ENCODE peak calls at places on chromosomes 11 and 22, in seven cellular contexts. M is HepG2, C is HCT116, A is GM12878, F is K562, G is H1, K is SK-N-SH. Z is an unnamed sample.

GRCh38 chr11:44305643-44306468 is 4.1 kb downstream of the ALX4 start:
- DNase-seq in M (no peak), C (no peak), A (no peak), F (no peak), G (no peak), K (peak), Z (no peak)

GRCh38 chr11:3104051-3104714 is 47.0 kb upstream of the CARS1 start:
- DNase-seq in M (no peak), C (no peak), A (no peak), F (no peak), G (no peak), K (peak), Z (no peak)

GRCh38 chr11:69008774-69009440 is 4.1 kb downstream of the MRGPRF start:
- DNase-seq in M (peak), C (peak), A (no peak), F (peak), G (peak), K (peak), Z (no peak)

GRCh38 chr11:47104337-47104950 is 72.2 kb downstream of the ARFGAP2 start:
- DNase-seq in M (no peak), C (no peak), A (no peak), F (no peak), G (peak), K (no peak), Z (no peak)

GRCh38 chr11:35815556-35816315 is 128.1 kb upstream of the LDLRAD3 start:
- DNase-seq in M (no peak), C (no peak), A (no peak), F (no peak), G (no peak), K (no peak), Z (no peak)

GRCh38 chr11:75800728-75801361 is 14.2 kb upstream of the UVRAG start:
- DNase-seq in M (no peak), C (no peak), A (no peak), F (no peak), G (no peak), K (no peak), Z (no peak)

GRCh38 chr11:69841859-69842698 is 22.9 kb upstream of the FGF3 start:
- DNase-seq in M (no peak), C (peak), A (no peak), F (peak), G (no peak), K (no peak), Z (no peak)

GRCh38 chr11:118907051-118907748 is 18.5 kb downstream of the BCL9L start:
- DNase-seq in M (peak), C (no peak), A (peak), F (peak), G (no peak), K (peak), Z (peak)

GRCh38 chr11:125429174-125429707 is 66.8 kb downstream of the FEZ1 start:
- DNase-seq in M (peak), C (peak), A (no peak), F (peak), G (peak), K (peak), Z (peak)

GRCh38 chr22:36194971-36195370 is 6.6 kb downstream of the APOL4 start:
- DNase-seq in M (peak), C (peak), A (no peak), F (peak), G (peak), K (peak), Z (no peak)

GRCh38 chr11:125638315-125638714 is 13.4 kb downstream of the CHEK1 start:
- DNase-seq in M (peak), C (no peak), A (no peak), F (no peak), G (no peak), K (no peak), Z (no peak)

GRCh38 chr11:9313648-9314290 is 624 bp downstream of the TMEM41B start:
- DNase-seq in M (no peak), C (no peak), A (no peak), F (peak), G (no peak), K (no peak), Z (no peak)

GRCh38 chr11:117816151-117816741 is 8.3 kb downstream of the FXYD2 start:
- DNase-seq in M (peak), C (no peak), A (no peak), F (peak), G (peak), K (peak), Z (no peak)

GRCh38 chr22:50218996-50219727 is 18.4 kb downstream of the SELENOO start:
- DNase-seq in M (peak), C (peak), A (no peak), F (peak), G (peak), K (peak), Z (peak)

GRCh38 chr11:36249271-36249670 is 40.0 kb downstream of the COMMD9 start:
- DNase-seq in M (no peak), C (no peak), A (no peak), F (no peak), G (no peak), K (no peak), Z (peak)

GRCh38 chr11:47179655-47179991 is 2.9 kb upstream of the ARFGAP2 start:
- DNase-seq in M (peak), C (no peak), A (peak), F (peak), G (no peak), K (peak), Z (peak)

GRCh38 chr11:2575611-2576051 is 124.2 kb downstream of the KCNQ1OT1 start:
- DNase-seq in M (no peak), C (no peak), A (no peak), F (no peak), G (no peak), K (no peak), Z (no peak)

GRCh38 chr22:25113316-25113721 is 86.3 kb upstream of the CRYBB3 start:
- DNase-seq in M (no peak), C (no peak), A (no peak), F (no peak), G (no peak), K (no peak), Z (no peak)

GRCh38 chr11:118136341-118136740 is 16.3 kb downstream of the SCN4B start:
- DNase-seq in M (no peak), C (no peak), A (no peak), F (no peak), G (no peak), K (no peak), Z (no peak)

GRCh38 chr11:120931057-120931779 is 92.7 kb upstream of the TBCEL start:
- DNase-seq in M (peak), C (no peak), A (no peak), F (no peak), G (no peak), K (no peak), Z (no peak)

GRCh38 chr11:6646040-6646439 is 9.6 kb downstream of the DCHS1 start:
- DNase-seq in M (no peak), C (no peak), A (no peak), F (no peak), G (no peak), K (no peak), Z (no peak)

GRCh38 chr22:22854466-22854865 is 33.1 kb upstream of the IGLL5 start:
- DNase-seq in M (no peak), C (no peak), A (no peak), F (no peak), G (no peak), K (no peak), Z (no peak)

GRCh38 chr11:133052537-133052936 is 479.8 kb downstream of the OPCML start:
- DNase-seq in M (no peak), C (no peak), A (no peak), F (no peak), G (no peak), K (no peak), Z (no peak)

GRCh38 chr22:29314074-29314473 is 1.4 kb downstream of the RASL10A start:
- DNase-seq in M (no peak), C (no peak), A (no peak), F (no peak), G (no peak), K (no peak), Z (no peak)

GRCh38 chr11:9753031-9753430 is 89.2 kb downstream of the SWAP70 start:
- DNase-seq in M (peak), C (no peak), A (no peak), F (no peak), G (no peak), K (no peak), Z (no peak)

GRCh38 chr22:31275018-31275417 is 17.3 kb downstream of the PIK3IP1 start:
- DNase-seq in M (no peak), C (no peak), A (no peak), F (no peak), G (no peak), K (no peak), Z (no peak)

GRCh38 chr22:37176464-37177061 is 11.5 kb downstream of the C1QTNF6 start:
- DNase-seq in M (no peak), C (no peak), A (no peak), F (no peak), G (no peak), K (peak), Z (no peak)

GRCh38 chr11:122229078-122229477 is 113.1 kb upstream of the BLID start:
- DNase-seq in M (no peak), C (no peak), A (no peak), F (no peak), G (no peak), K (no peak), Z (no peak)

GRCh38 chr11:117194267-117194666 is 4.9 kb upstream of the TAGLN start:
- DNase-seq in M (no peak), C (no peak), A (no peak), F (no peak), G (no peak), K (no peak), Z (no peak)

GRCh38 chr11:115477410-115477809 is 26.8 kb downstream of the CADM1 start:
- DNase-seq in M (no peak), C (no peak), A (no peak), F (no peak), G (no peak), K (no peak), Z (no peak)

GRCh38 chr22:30889268-30889995 is 79.1 kb downstream of the MORC2 start:
- DNase-seq in M (no peak), C (no peak), A (no peak), F (no peak), G (no peak), K (peak), Z (no peak)

GRCh38 chr11:112564228-112564955 is 303.7 kb upstream of the PLET1 start:
- DNase-seq in M (peak), C (no peak), A (no peak), F (no peak), G (no peak), K (no peak), Z (no peak)

GRCh38 chr11:57179701-57180100 is 2.1 kb upstream of the LRRC55 start:
- DNase-seq in M (no peak), C (no peak), A (no peak), F (no peak), G (no peak), K (no peak), Z (no peak)

GRCh38 chr11:8287297-8288070 is 23.8 kb upstream of the LMO1 start:
- DNase-seq in M (no peak), C (no peak), A (no peak), F (no peak), G (no peak), K (no peak), Z (no peak)

GRCh38 chr11:96151501-96151900 is 191.5 kb downstream of the MAML2 start:
- DNase-seq in M (no peak), C (no peak), A (no peak), F (no peak), G (no peak), K (no peak), Z (no peak)

GRCh38 chr11:79546366-79546765 is 105.5 kb upstream of the TENM4 start:
- DNase-seq in M (no peak), C (no peak), A (no peak), F (no peak), G (no peak), K (no peak), Z (no peak)

GRCh38 chr11:118572914-118573550 is 823 bp downstream of the ARCN1 start:
- DNase-seq in M (peak), C (peak), A (peak), F (peak), G (no peak), K (peak), Z (peak)

GRCh38 chr11:115267871-115268270 is 236.3 kb downstream of the CADM1 start:
- DNase-seq in M (no peak), C (no peak), A (no peak), F (no peak), G (no peak), K (no peak), Z (no peak)

GRCh38 chr22:47653921-47654320 is 891.5 kb downstream of the TBC1D22A start:
- DNase-seq in M (no peak), C (no peak), A (no peak), F (no peak), G (no peak), K (no peak), Z (no peak)
- TF ChIP-seq JUND in M (no peak), C (no peak), A (no peak), F (no peak), G (no peak), K (no peak), Z (no peak)

GRCh38 chr11:114167355-114168085 is 108.0 kb downstream of the ZBTB16 start:
- DNase-seq in M (no peak), C (no peak), A (no peak), F (no peak), G (no peak), K (no peak), Z (no peak)

GRCh38 chr11:114166897-114167323 is 107.4 kb downstream of the ZBTB16 start:
- DNase-seq in M (no peak), C (no peak), A (no peak), F (no peak), G (no peak), K (no peak), Z (no peak)

GRCh38 chr11:114168691-114169090 is 109.2 kb downstream of the ZBTB16 start:
- DNase-seq in M (no peak), C (no peak), A (no peak), F (no peak), G (no peak), K (no peak), Z (no peak)

GRCh38 chr11:114169321-114169749 is 109.8 kb downstream of the ZBTB16 start:
- DNase-seq in M (no peak), C (no peak), A (no peak), F (no peak), G (no peak), K (no peak), Z (no peak)

GRCh38 chr11:114168086-114168448 is 108.6 kb downstream of the ZBTB16 start:
- DNase-seq in M (no peak), C (no peak), A (no peak), F (no peak), G (no peak), K (no peak), Z (no peak)
- TF ChIP-seq JUND in M (no peak), C (no peak), A (no peak), F (no peak), G (no peak), K (no peak), Z (no peak)

GRCh38 chr11:60880189-60880588 is 12.8 kb downstream of the ZP1 start:
- DNase-seq in M (no peak), C (no peak), A (no peak), F (no peak), G (no peak), K (no peak), Z (no peak)
- TF ChIP-seq JUND in M (no peak), C (no peak), A (no peak), F (no peak), G (no peak), K (no peak), Z (no peak)

DNA sequence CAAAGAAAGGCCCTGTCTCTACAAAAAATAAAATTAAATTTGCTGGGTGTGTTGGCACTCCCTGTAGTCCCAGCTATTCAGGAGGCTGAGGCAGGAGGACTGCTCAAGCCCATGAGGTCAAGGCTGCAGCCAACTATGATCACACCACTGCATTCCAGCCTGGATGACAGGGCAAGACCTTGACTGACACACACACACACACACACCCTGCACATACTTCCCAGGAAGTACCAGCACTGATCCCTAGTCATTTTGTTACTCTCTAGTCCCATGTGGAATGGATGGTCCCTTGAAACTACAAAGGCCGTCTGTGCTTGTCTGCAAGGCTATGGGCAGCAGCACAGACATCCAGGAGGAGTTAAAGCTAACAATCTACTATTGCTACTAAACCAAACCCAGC is 59.7 kb upstream of the CYP2D6 start:
- DNase-seq in M (peak), C (no peak), A (no peak), F (no peak), G (no peak), K (no peak), Z (no peak)
- TF ChIP-seq JUND in M (no peak), C (no peak), A (no peak), F (no peak), G (no peak), K (no peak), Z (no peak)

GRCh38 chr11:81874627-81875026 is 859.0 kb downstream of the FAM181B start:
- DNase-seq in M (no peak), C (no peak), A (peak), F (no peak), G (no peak), K (no peak), Z (no peak)
- TF ChIP-seq JUND in M (no peak), C (no peak), A (no peak), F (no peak), G (no peak), K (no peak), Z (no peak)

GRCh38 chr11:19703211-19703610 is 9.4 kb upstream of the NAV2 start:
- DNase-seq in M (no peak), C (no peak), A (no peak), F (no peak), G (no peak), K (peak), Z (no peak)
- TF ChIP-seq JUND in M (no peak), C (no peak), A (no peak), F (no peak), G (no peak), K (peak), Z (no peak)